ENCODE peak calls at places on chromosomes 1 and 21, in five cellular contexts. A is K562, Q is HepG2, G is SK-N-SH, M is GM12878. C is an unnamed sample.

GRCh38 chr1:66298427-66298826 is 235.5 kb upstream of the SGIP1 start:
- DNase-seq in G (no peak), A (no peak), M (no peak), Q (no peak), C (no peak)

GRCh38 chr1:85612704-85613361 is 32.3 kb downstream of the CCN1 start:
- DNase-seq in G (no peak), A (peak; percentile 42), Q (peak; percentile 85), M (no peak), C (peak; percentile 61)

GRCh38 chr1:173430707-173431662 is 46.1 kb upstream of the PRDX6 start:
- DNase-seq in M (no peak), A (peak; percentile 79), Q (peak; percentile 76), G (peak; percentile 60), C (peak; percentile 81)

GRCh38 chr1:6956488-6957159 is 171.4 kb downstream of the CAMTA1 start:
- DNase-seq in Q (no peak), M (no peak), A (no peak), G (no peak), C (no peak)

GRCh38 chr1:175332515-175332914 is 139.9 kb upstream of the KIAA0040 start:
- DNase-seq in A (no peak), Q (no peak), M (no peak), G (no peak), C (no peak)

GRCh38 chr1:40036574-40036973 is 4.0 kb upstream of the CAP1 start:
- DNase-seq in M (no peak), G (peak; percentile 27), Q (no peak), A (peak; percentile 70), C (no peak)

GRCh38 chr1:225460737-225461532 is 33.1 kb upstream of the LBR start:
- DNase-seq in Q (no peak), M (no peak), G (peak; percentile 56), A (no peak), C (no peak)

GRCh38 chr1:187840557-187840956 is 1011.8 kb downstream of the PLA2G4A start:
- DNase-seq in A (no peak), Q (no peak), M (no peak), G (no peak), C (no peak)

GRCh38 chr1:204307334-204307883 is 52.3 kb downstream of the PLEKHA6 start:
- DNase-seq in A (no peak), G (no peak), M (no peak), Q (no peak), C (peak; percentile 55)

GRCh38 chr1:225597926-225598575 is 54.9 kb downstream of the ENAH start:
- DNase-seq in Q (no peak), A (no peak), G (no peak), M (no peak), C (no peak)

GRCh38 chr1:174726167-174726879 is 273.4 kb upstream of the CACYBP start:
- DNase-seq in G (no peak), M (no peak), A (no peak), Q (peak; percentile 39), C (peak; percentile 10)

GRCh38 chr1:236275586-236275985 is 6.2 kb downstream of the ERO1B start:
- DNase-seq in M (no peak), A (no peak), G (no peak), Q (no peak), C (no peak)

GRCh38 chr21:35232545-35233176 is 183.6 kb upstream of the RUNX1 start:
- DNase-seq in M (no peak), A (peak; percentile 59), Q (peak; percentile 31), G (no peak), C (no peak)

GRCh38 chr1:150486966-150487762 is at the start of gene TARS2:
- DNase-seq in M (peak; percentile 99), G (peak; percentile 93), Q (peak; percentile 97), A (peak; percentile 98), C (peak; percentile 100)

GRCh38 chr1:162554258-162554657 is 7.3 kb upstream of the UAP1 start:
- DNase-seq in M (no peak), A (no peak), Q (no peak), G (no peak), C (no peak)

GRCh38 chr1:12230549-12231275 is 882 bp downstream of the VPS13D start:
- DNase-seq in G (peak; percentile 68), Q (peak; percentile 27), A (peak; percentile 47), M (no peak), C (no peak)

GRCh38 chr1:22473952-22474351 is 22.3 kb downstream of the ZBTB40 start:
- DNase-seq in A (no peak), Q (no peak), G (no peak), M (no peak), C (no peak)

GRCh38 chr1:171142451-171143121 is 42.5 kb upstream of the FMO2 start:
- DNase-seq in M (no peak), A (no peak), G (no peak), Q (no peak), C (no peak)

GRCh38 chr1:228004331-228004871 is 2.4 kb upstream of the WNT3A start:
- DNase-seq in M (no peak), Q (peak; percentile 33), A (peak; percentile 75), G (peak; percentile 67), C (peak; percentile 53)

GRCh38 chr1:228158690-228159665 is 6.6 kb upstream of the IBA57 start:
- DNase-seq in G (no peak), A (no peak), Q (no peak), M (no peak), C (no peak)

GRCh38 chr1:117852846-117853555 is 76.4 kb downstream of the GDAP2 start:
- DNase-seq in M (no peak), G (no peak), Q (no peak), A (no peak), C (no peak)

GRCh38 chr1:186680031-186681012 is at the start of gene PTGS2:
- DNase-seq in Q (no peak), G (peak; percentile 63), A (peak; percentile 6), M (peak; percentile 25), C (peak; percentile 91)

GRCh38 chr1:115650961-115651360 is 9.2 kb downstream of the VANGL1 start:
- DNase-seq in Q (no peak), A (peak; percentile 52), M (no peak), G (no peak), C (no peak)

GRCh38 chr1:67534627-67535065 is 104.4 kb upstream of the SERBP1 start:
- DNase-seq in A (peak; percentile 47), M (no peak), Q (peak; percentile 99), G (no peak), C (no peak)

GRCh38 chr1:219686171-219686570 is 73.3 kb upstream of the ZC3H11B start:
- DNase-seq in G (no peak), Q (no peak), M (no peak), A (no peak), C (no peak)

GRCh38 chr1:175673236-175674150 is 69.9 kb downstream of the TNR start:
- DNase-seq in Q (no peak), A (no peak), G (no peak), M (peak; percentile 28), C (no peak)

GRCh38 chr1:108570128-108570527 is 10.2 kb downstream of the EEIG2 start:
- DNase-seq in A (peak; percentile 63), G (peak; percentile 31), M (no peak), Q (peak; percentile 25), C (peak; percentile 61)

GRCh38 chr1:198934901-198935301 is 296.1 kb downstream of the PTPRC start:
- DNase-seq in M (peak; percentile 42), Q (no peak), A (no peak), G (no peak), C (no peak)

GRCh38 chr1:198936371-198937083 is 297.7 kb downstream of the PTPRC start:
- DNase-seq in Q (no peak), G (no peak), A (no peak), M (no peak), C (no peak)

GRCh38 chr1:198933506-198933905 is 294.7 kb downstream of the PTPRC start:
- DNase-seq in M (no peak), Q (no peak), A (no peak), G (no peak), C (no peak)

GRCh38 chr1:198934414-198934813 is 295.6 kb downstream of the PTPRC start:
- DNase-seq in A (no peak), M (no peak), Q (no peak), G (no peak), C (no peak)

DNA sequence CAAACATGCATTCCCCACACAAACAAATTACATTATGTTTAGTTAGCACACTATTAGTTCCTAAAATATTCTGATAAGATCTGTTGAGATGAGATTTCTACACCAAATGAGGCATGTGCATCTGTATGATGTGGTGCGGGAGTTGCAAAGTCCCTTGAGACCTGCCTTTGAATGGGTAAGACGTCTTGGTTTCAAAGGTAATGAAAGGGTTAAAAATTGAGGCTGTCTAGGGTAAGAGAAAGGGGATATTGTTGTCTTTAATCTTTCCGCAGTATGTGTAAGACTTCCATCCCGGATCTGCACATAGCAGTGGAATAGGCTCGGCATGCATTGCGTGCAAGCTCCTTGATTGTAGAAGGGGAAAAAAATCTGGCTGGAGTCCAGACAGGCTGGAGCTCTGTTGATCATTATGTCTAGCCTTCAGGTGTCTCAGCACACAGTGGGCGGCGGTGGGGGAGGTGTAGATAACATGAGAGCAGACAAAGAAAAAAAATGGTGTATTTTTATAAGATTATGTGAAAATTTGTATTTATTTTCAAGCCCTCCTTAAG is 296.6 kb downstream of the PTPRC start:
- DNase-seq in G (peak; percentile 17), M (peak; percentile 58), Q (peak; percentile 75), A (no peak), C (peak; percentile 77)
- TF ChIP-seq FOXM1 in G (no peak), M (peak; percentile 30), Q (no peak), A (no peak), C (no peak)

DNA sequence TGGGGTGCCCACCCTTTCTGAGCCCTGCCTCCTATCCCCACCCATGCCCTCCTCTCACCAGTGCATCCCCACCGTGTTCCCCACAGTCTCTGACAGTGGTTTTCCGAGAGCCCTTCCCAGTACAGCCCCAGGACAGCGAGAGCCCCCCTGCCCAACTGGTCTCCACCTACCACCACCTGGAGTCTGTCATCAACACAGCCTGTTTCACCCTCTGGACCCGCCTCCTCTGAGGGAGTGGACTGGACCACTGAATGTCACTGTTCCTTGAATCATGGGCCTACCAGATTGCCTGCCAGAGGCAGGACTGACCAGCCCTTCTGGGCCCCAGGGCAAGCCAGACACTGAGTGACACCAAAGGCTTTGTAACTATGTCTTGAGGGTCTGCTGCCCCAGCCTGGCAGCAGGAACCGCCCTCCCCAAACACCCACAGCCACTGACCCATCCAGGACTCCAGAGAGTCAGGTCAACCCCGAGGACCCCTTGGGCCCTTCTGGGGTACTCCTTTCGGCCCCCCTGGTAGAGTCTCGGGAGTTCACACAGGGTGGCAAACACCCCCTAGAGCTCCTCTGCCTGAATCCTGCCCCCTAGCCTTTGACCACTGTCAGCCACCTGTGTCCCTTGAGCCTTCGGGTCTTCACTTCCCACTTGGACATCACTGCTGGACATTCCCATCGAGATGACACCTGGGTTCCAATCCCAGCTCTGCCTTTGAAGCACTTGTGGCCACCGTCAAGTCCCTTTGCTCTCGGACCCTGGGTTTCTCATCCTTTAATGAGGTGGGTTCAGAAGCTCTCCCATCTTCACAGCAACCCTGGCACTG is 3.3 kb downstream of the HYI start:
- DNase-seq in G (no peak), M (no peak), A (no peak), Q (no peak), C (no peak)
- TF ChIP-seq FOXM1 in G (no peak), M (no peak), A (no peak), Q (no peak), C (no peak)

GRCh38 chr1:203302461-203302860 is 2.9 kb upstream of the BTG2 start:
- DNase-seq in Q (no peak), G (no peak), A (no peak), M (no peak), C (no peak)
- TF ChIP-seq FOXM1 in Q (no peak), G (no peak), A (no peak), M (no peak), C (no peak)

GRCh38 chr1:206455681-206456344 is 14.5 kb upstream of the IKBKE start:
- DNase-seq in M (no peak), A (peak; percentile 94), Q (no peak), G (peak; percentile 83), C (no peak)
- TF ChIP-seq FOXM1 in M (no peak), A (no peak), Q (no peak), G (no peak), C (no peak)

C was measured in HEK293T.